ENCODE peak calls at places on chromosomes 7 and 10, in five cellular contexts. J is A549, U is heart left ventricle, M is GM23338, C is brain microvascular endothelial cell. Z is an unnamed sample.

GRCh38 chr10:49113741-49114141 is 1.6 kb downstream of the VSTM4 start:
- DNase-seq in J (no peak), U (no peak), M (no peak), C (no peak), Z (no peak)

GRCh38 chr10:103960103-103960502 is 6.8 kb upstream of the SLK start:
- DNase-seq in J (no peak), U (no peak), M (no peak), C (no peak), Z (peak; percentile 29)

GRCh38 chr10:101597036-101597435 is 8.9 kb downstream of the DPCD start:
- DNase-seq in J (no peak), U (no peak), M (no peak), C (no peak), Z (no peak)

GRCh38 chr7:108016841-108017775 is 14.1 kb upstream of the LAMB1 start:
- DNase-seq in J (peak; percentile 69), U (no peak), M (peak; percentile 46), C (peak; percentile 67), Z (peak; percentile 69)

GRCh38 chr7:20906791-20907190 is 120.1 kb upstream of the SP8 start:
- DNase-seq in J (no peak), U (no peak), M (no peak), C (no peak), Z (no peak)

GRCh38 chr10:124741922-124742417 is 2.2 kb downstream of the FAM53B start:
- DNase-seq in J (no peak), U (no peak), M (no peak), C (no peak), Z (no peak)

GRCh38 chr7:26201261-26202018 is at the start of gene CBX3:
- DNase-seq in J (peak; percentile 92), U (peak; percentile 92), M (peak; percentile 96), C (peak; percentile 48), Z (peak; percentile 79)

GRCh38 chr7:151813997-151814396 is 62.9 kb downstream of the PRKAG2 start:
- DNase-seq in J (no peak), U (no peak), M (no peak), C (no peak), Z (no peak)

GRCh38 chr7:30927559-30927958 is 15.9 kb downstream of the AQP1 start:
- DNase-seq in J (no peak), U (no peak), M (no peak), C (no peak), Z (no peak)

GRCh38 chr7:93985101-93985500 is 19.1 kb downstream of the BET1 start:
- DNase-seq in J (no peak), U (no peak), M (no peak), C (no peak), Z (peak; percentile 32)

GRCh38 chr7:48144291-48144768 is 26.9 kb upstream of the ABCA13 start:
- DNase-seq in J (peak; percentile 68), U (no peak), M (no peak), C (no peak), Z (peak; percentile 67)

GRCh38 chr7:19001854-19002253 is 115.6 kb downstream of the TWIST1 start:
- DNase-seq in J (no peak), U (no peak), M (no peak), C (no peak), Z (no peak)

GRCh38 chr10:46080886-46081285 is 34.8 kb upstream of the MSMB start:
- DNase-seq in J (no peak), U (no peak), M (no peak), C (peak; percentile 9), Z (peak; percentile 48)

GRCh38 chr10:5317547-5318107 is 47.1 kb upstream of the UCN3 start:
- DNase-seq in J (peak; percentile 85), U (no peak), M (no peak), C (peak; percentile 92), Z (peak; percentile 8)

DNA sequence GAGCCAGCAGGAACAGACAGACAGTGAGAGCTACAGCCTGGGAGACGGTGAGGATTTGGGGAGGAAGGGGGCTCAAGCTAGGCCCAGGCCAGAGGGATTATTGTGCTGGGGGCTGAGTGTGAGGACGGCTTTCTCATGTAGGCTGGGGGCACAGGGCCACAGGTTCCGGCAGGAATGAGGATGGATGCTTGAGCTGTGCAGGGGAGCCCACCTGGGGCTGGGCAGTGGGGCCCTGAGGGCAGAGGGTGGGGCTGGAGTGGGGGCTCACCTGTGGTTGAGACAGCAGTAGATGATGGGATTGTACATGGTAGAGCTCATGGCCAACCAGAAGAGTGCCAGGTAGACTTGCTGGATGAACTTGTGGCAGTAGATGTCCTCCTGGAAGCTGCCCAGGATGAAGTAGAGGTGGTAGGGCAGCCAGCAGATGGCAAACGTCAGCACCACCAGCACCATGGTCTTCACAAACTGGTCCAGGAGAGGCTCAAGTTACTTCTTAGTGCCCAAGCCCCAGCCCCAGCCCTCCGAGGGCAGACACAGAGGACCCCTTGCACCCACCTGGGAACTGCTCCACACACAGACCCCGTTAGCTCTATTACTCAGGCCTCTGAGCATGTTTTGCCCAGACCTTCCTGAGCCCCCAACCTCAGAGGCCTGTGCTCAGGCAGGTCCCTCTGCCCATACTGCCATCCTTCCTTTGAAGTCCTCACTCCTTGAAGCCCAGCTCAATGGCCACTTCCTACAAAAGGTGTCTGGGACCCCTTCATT is 9.7 kb downstream of the TACR2 start:
- DNase-seq in J (no peak), U (no peak), M (no peak), C (no peak), Z (no peak)
- TF ChIP-seq CTCF in J (no peak), U (no peak), M (no peak), C (no peak), Z (no peak)

GRCh38 chr10:94088926-94089381 is 95.2 kb downstream of the PLCE1 start:
- DNase-seq in J (no peak), U (no peak), M (no peak), C (peak; percentile 28), Z (peak; percentile 39)
- H3K4me3 ChIP-seq in J (no peak overlapping the region), U (no peak overlapping the region), M (no peak overlapping the region), C (no peak overlapping the region), Z (no peak overlapping the region)

GRCh38 chr10:97396056-97396455 is 5.1 kb downstream of the RRP12 start:
- DNase-seq in J (no peak), U (no peak), M (no peak), C (no peak), Z (no peak)

GRCh38 chr10:97404044-97404443 is 2.9 kb upstream of the RRP12 start:
- DNase-seq in J (no peak), U (no peak), M (no peak), C (no peak), Z (no peak)

GRCh38 chr10:97401455-97401919 is 347 bp upstream of the RRP12 start:
- DNase-seq in J (no peak), U (no peak), M (peak; percentile 21), C (no peak), Z (no peak)

GRCh38 chr10:97399843-97400545 is 1.1 kb downstream of the RRP12 start:
- DNase-seq in J (peak; percentile 75), U (no peak), M (peak; percentile 39), C (peak; percentile 73), Z (peak; percentile 82)

GRCh38 chr10:97400665-97401454 is at the start of gene RRP12:
- DNase-seq in J (peak; percentile 98), U (peak; percentile 92), M (peak; percentile 100), C (peak; percentile 98), Z (peak; percentile 99)
- TF ChIP-seq CTCF in J (no peak), U (no peak), M (peak; percentile 14), C (peak; percentile 29), Z (peak; percentile 3)

GRCh38 chr10:97684866-97685394 is 2.1 kb downstream of the AVPI1 start:
- DNase-seq in J (no peak), U (no peak), M (no peak), C (no peak), Z (peak; percentile 64)

GRCh38 chr10:97685395-97685958 is 1.6 kb downstream of the AVPI1 start:
- DNase-seq in J (peak; percentile 79), U (no peak), M (peak; percentile 72), C (peak; percentile 22), Z (peak; percentile 49)

GRCh38 chr10:97682042-97682441 is 5.0 kb downstream of the AVPI1 start:
- DNase-seq in J (no peak), U (no peak), M (no peak), C (no peak), Z (no peak)

GRCh38 chr10:97686301-97686961 is 610 bp downstream of the AVPI1 start:
- DNase-seq in J (peak; percentile 54), U (no peak), M (no peak), C (no peak), Z (peak; percentile 33)

DNA sequence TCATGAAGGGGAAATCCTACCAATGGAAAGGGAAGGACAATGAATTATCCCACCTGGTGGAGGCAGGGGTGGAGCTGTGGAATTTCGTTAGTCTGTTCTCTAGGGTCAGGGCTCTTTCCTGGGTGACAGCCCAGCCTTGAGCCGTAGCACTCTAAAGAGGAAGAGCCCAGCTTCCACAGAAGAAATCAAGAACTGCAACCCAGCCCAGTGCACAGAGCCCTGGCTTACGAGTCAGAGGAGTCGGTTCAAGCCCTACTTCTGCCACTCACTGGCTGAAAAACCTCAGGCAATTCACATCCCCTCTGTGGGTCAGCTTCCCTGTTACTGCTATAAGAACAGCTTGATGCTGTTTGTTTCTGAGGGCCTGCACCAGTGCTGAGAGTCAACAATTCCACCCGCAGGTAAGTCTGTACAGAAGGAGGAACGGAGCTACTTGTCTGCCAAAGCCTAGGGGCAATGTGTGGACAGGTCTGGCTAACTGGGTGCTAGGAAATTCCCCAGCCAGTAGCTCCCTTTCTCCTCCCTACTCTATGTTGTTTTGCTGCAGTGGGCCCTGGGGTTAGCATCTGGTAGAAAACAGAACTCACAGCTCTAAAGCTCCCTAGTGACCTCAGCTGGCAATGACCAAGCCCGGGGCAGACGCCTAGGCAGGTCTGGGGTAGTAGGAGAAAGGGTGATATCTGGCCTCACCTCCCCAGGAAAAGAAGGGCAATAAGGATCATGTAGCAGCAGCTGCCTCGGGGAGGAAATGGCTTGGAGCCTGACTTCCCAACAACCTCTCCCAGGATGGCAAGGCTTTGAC is 3.3 kb downstream of the AVPI1 start:
- DNase-seq in J (peak; percentile 40), U (no peak), M (peak; percentile 31), C (no peak), Z (peak; percentile 76)
- H3K4me3 ChIP-seq in J (peak overlapping the region; percentile 92), U (no peak overlapping the region), M (no peak overlapping the region), C (peak overlapping the region; percentile 9), Z (peak overlapping the region; percentile 85)

GRCh38 chr10:75032813-75033212 is 78.6 kb upstream of the SAMD8 start:
- DNase-seq in J (no peak), U (no peak), M (no peak), C (no peak), Z (no peak)

GRCh38 chr10:75033399-75034130 is 77.9 kb upstream of the SAMD8 start:
- DNase-seq in J (no peak), U (peak; percentile 42), M (no peak), C (no peak), Z (no peak)

GRCh38 chr10:75035975-75036708 is 75.3 kb upstream of the SAMD8 start:
- DNase-seq in J (no peak), U (no peak), M (no peak), C (no peak), Z (peak; percentile 33)

GRCh38 chr10:75034131-75034512 is 77.3 kb upstream of the SAMD8 start:
- DNase-seq in J (no peak), U (no peak), M (no peak), C (no peak), Z (no peak)

DNA sequence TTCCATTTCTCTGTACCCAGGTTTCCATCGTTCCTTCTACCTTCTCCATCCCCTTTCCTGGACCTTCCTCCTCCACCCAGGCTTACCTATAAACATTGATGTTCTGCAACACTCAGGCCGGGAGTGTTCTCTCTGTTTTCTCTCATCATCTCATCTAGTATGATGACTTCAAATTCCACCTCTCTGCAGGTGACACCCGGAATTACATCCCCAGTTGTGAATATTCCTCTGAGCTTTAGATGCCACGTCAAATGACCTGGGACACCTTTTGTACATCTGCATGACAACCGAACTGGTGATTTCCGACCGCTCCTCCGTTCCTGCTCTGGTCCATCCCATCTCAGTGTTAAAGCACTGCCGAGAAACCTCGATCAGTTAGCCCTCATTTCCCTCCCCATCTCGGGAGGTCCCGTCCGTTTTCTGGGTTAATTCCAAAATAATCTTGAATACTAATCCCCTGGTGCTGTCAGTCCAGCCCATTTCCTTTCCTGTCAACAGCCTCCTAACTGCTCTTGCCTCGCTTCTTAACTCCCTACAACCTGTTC is 76.7 kb upstream of the SAMD8 start:
- DNase-seq in J (no peak), U (no peak), M (peak; percentile 23), C (no peak), Z (no peak)
- TF ChIP-seq CTCF in J (no peak), U (no peak), M (peak; percentile 14), C (peak; percentile 14), Z (no peak)

Z was measured in fibroblast of villous mesenchyme.